ENCODE peak calls at places on chromosomes 7 and 10, in five cellular contexts. L, J, E, I and S are unnamed samples.
A peak's percentile ranks its signal among the peaks of the same experiment; 100 is the strongest.

GRCh38 chr7:132450706-132451105 is 125.6 kb downstream of the PLXNA4 start:
- DNase-seq in E (no peak), L (no peak), J (no peak), I (no peak), S (no peak)

GRCh38 chr7:101861223-101861775 is 43.9 kb downstream of the CUX1 start:
- DNase-seq in E (no peak), L (no peak), I (no peak), J (no peak), S (no peak)

GRCh38 chr10:32317795-32318194 is 29.2 kb downstream of the EPC1 start:
- DNase-seq in J (no peak), I (no peak), L (no peak), E (no peak), S (no peak)

GRCh38 chr10:124657806-124658205 is 86.4 kb downstream of the FAM53B start:
- DNase-seq in E (no peak), J (peak; percentile 34), L (no peak), I (no peak), S (no peak)

GRCh38 chr10:79937256-79937635 is 11.7 kb downstream of the SFTPD start:
- DNase-seq in I (no peak), J (no peak), E (no peak), L (no peak), S (peak; percentile 11)

GRCh38 chr10:44295619-44296222 is 89.2 kb downstream of the CXCL12 start:
- DNase-seq in I (no peak), L (no peak), E (no peak), J (no peak), S (no peak)

GRCh38 chr7:70092314-70093303 is 494.3 kb downstream of the AUTS2 start:
- DNase-seq in J (no peak), L (no peak), E (no peak), I (peak; percentile 30), S (no peak)

GRCh38 chr10:5595591-5596590 is 70.5 kb downstream of the ASB13 start:
- DNase-seq in L (no peak), I (no peak), E (no peak), J (peak; percentile 83), S (no peak)

GRCh38 chr7:25125137-25125946 is at the start of gene CYCS:
- DNase-seq in E (peak; percentile 99), I (peak; percentile 100), L (peak; percentile 100), J (peak; percentile 100), S (peak; percentile 100)

GRCh38 chr10:73899401-73899780 is 11.5 kb upstream of the PLAU start:
- DNase-seq in E (no peak), I (no peak), L (no peak), J (peak; percentile 93), S (no peak)

DNA sequence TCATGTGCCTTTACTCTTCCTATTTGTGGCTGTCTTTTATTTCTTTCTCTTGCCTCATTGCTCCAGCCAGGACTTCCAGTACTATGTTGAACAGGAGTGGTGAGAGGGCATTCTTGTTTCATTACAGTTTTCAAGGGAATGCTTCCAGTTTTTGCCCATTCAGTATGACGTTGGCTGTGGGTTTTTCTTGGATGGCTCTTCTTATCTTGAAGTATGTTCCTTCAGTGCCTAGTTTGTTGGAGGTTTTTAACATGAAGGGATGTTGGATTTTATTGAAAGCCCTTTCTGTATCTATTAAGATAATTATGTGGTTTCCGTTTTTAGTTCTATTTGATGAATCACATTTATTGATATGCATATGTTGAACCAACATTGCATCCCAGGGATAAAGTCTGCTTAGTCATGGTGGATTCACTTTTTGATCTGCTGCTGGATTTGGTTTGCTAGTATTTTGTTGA is 96.8 kb downstream of the GLCCI1 start:
- DNase-seq in I (no peak), L (no peak), J (peak; percentile 76), E (no peak), S (no peak)
- H3K27ac ChIP-seq in I (no peak overlapping the region), L (no peak overlapping the region), J (peak overlapping the region; percentile 54), E (no peak overlapping the region), S (peak overlapping the region; percentile 79)

GRCh38 chr7:148304456-148304855 is 286.1 kb upstream of the C7orf33 start:
- DNase-seq in L (no peak), I (no peak), J (no peak), E (no peak), S (no peak)
- H3K4me3 ChIP-seq in L (no peak overlapping the region), I (no peak overlapping the region), J (no peak overlapping the region), E (no peak overlapping the region), S (no peak overlapping the region)

DNA sequence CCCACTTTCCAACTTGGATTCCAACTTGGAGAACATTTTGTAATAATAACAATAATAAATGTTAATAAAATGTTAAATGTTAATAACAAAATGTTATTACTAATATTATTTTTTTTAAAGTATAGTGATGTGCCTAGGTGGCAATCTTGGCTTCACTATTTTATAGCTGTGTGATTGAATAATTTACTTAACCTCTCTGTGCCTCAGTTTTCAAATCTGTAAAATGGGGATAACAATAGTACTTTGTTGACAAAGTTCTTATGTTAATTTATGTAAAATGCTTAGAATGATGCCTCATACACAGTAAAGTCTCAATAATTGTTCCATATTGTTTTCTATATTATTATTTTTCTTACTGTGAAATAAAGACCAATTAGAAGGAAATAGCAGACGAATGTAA is 23.3 kb upstream of the TMEM26 start:
- DNase-seq in L (no peak), E (no peak), J (no peak), I (no peak), S (no peak)
- H3K27ac ChIP-seq in L (no peak overlapping the region), E (no peak overlapping the region), J (no peak overlapping the region), I (no peak overlapping the region), S (no peak overlapping the region)

DNA sequence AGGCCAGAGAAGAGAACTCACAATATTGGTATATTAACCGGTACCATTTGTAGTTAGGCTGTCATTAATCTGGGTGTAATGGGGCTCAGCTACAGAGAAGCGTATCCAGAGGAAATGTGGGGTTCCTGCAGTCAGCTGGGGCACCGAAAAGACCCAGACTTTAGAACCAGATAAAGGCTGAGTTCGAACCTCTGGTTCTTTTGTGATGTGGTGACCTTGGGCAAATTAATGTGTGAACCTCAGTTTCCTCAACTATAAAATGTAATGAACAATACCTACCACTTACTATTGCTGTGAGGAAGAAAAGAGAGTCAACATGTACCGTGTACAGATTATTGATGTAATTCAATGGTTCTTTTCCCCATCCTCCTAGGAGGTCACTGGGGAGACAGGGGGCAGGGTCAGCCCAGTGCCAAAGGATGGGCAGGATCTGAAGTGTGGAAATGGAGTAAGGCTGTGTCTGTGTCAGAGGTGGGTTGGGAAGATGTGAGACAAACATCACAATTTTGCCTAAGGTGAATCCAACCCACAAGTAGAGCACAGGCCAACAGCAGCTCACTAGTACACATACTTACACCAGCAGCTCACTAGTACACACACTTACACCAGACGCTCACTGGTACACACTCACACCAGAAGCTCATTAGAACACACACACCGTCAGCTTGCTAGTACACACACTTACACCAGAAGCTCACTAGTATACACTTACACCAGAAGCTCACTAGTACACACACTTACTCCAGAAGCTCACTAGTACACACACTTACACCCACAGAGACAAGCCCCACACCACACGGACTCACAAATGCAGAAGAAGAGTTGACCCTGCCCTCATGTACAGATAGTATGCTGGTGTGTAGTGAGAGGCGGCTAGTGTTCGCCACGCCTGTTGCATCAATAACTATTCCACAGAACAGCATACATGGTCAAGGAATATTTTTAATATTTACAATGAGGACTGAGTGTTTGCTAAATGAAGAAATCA is 28.0 kb downstream of the PRSS2 start:
- DNase-seq in J (no peak), I (peak; percentile 5), E (no peak), L (no peak), S (peak; percentile 41)
- H3K4me3 ChIP-seq in J (no peak overlapping the region), I (peak overlapping the region; percentile 61), E (no peak overlapping the region), L (no peak overlapping the region), S (no peak overlapping the region)

DNA sequence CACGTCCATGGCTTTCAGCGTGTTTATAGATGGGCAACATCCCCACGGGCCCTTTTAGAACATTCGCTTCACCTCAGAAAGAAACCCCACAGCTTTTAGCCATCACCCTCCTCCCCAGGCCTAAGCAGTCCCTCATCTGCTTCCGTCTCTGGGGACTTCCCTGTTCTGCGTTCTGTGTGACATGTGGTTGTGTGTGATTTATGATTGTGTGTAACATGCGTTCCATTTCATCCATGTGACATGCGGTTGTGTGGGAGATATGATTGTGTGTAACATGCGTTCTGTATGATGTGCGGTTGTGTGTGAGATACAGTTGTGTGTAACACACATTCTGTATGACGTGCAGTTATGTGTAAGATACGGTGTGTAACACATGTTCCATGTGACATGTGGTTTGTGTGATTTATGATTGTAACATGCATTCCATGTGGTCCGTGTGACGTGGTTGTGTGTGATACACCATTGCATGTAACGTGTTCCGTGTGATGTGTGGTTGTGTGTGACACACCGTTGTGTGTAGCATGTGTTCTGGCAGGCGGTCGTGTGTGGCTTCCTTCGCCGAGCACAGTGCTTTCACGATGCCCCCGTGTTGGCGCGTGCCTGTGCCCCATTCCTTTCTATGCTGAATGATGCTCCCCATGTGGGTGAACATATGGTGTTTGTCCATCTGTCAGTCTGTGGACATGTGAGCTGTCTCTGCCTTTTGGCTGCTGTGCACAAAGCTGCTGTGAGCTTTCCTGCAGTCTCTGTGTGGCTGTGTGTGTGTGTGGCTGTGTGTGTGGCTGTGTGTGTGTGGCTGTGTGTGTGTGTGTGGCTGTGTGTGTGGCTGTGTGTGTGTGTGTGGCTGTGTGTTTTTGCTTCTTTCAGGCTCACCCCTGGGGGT is 26.2 kb downstream of the PWWP2B start:
- DNase-seq in I (no peak), J (peak; percentile 39), E (no peak), L (no peak), S (no peak)
- H3K27ac ChIP-seq in I (peak overlapping the region; percentile 94), J (no peak overlapping the region), E (peak overlapping the region; percentile 91), L (no peak overlapping the region), S (no peak overlapping the region)